ENCODE peak calls at places on chromosomes 7 and 10, in six cellular contexts. One of them, this sample, is unnamed.

GRCh38 chr10:100741386-100742066 is 3.9 kb upstream of the PAX2 start:
- DNase-seq in transverse colon: no peak
- DNase-seq in astrocyte of the spinal cord: no peak
- DNase-seq in GM12891: no peak
- DNase-seq in HFFc6: no peak
- DNase-seq in germinal center: no peak
- DNase-seq in this sample: no peak

GRCh38 chr10:115772606-115773005 is 500.4 kb downstream of the GFRA1 start:
- DNase-seq in astrocyte of the spinal cord: peak; percentile 81
- DNase-seq in germinal center: no peak
- DNase-seq in GM12891: no peak
- DNase-seq in transverse colon: no peak
- DNase-seq in HFFc6: peak; percentile 85
- DNase-seq in this sample: no peak

GRCh38 chr10:49367600-49367999 is 28.3 kb downstream of the DRGX start:
- DNase-seq in GM12891: no peak
- DNase-seq in astrocyte of the spinal cord: no peak
- DNase-seq in HFFc6: no peak
- DNase-seq in transverse colon: no peak
- DNase-seq in germinal center: no peak
- DNase-seq in this sample: no peak

GRCh38 chr10:70780772-70781171 is 4.4 kb downstream of the TBATA start:
- DNase-seq in GM12891: no peak
- DNase-seq in transverse colon: no peak
- DNase-seq in germinal center: no peak
- DNase-seq in HFFc6: no peak
- DNase-seq in astrocyte of the spinal cord: no peak
- DNase-seq in this sample: no peak

GRCh38 chr7:107994366-107994765 is 8.6 kb downstream of the LAMB1 start:
- DNase-seq in germinal center: no peak
- DNase-seq in HFFc6: no peak
- DNase-seq in GM12891: no peak
- DNase-seq in transverse colon: no peak
- DNase-seq in astrocyte of the spinal cord: peak; percentile 32
- DNase-seq in this sample: no peak

GRCh38 chr7:81753392-81753791 is 16.5 kb downstream of the HGF start:
- DNase-seq in transverse colon: no peak
- DNase-seq in germinal center: no peak
- DNase-seq in astrocyte of the spinal cord: no peak
- DNase-seq in HFFc6: no peak
- DNase-seq in GM12891: no peak
- DNase-seq in this sample: no peak

GRCh38 chr7:6011541-6011940 is 2.5 kb downstream of the AIMP2 start:
- DNase-seq in astrocyte of the spinal cord: no peak
- DNase-seq in HFFc6: no peak
- DNase-seq in germinal center: no peak
- DNase-seq in transverse colon: no peak
- DNase-seq in GM12891: no peak
- DNase-seq in this sample: no peak

GRCh38 chr7:77157446-77157845 is 35.0 kb downstream of the CCDC146 start:
- DNase-seq in HFFc6: no peak
- DNase-seq in astrocyte of the spinal cord: peak; percentile 43
- DNase-seq in transverse colon: no peak
- DNase-seq in germinal center: no peak
- DNase-seq in GM12891: no peak
- DNase-seq in this sample: no peak

GRCh38 chr7:81506609-81507008 is 263.2 kb downstream of the HGF start:
- DNase-seq in germinal center: no peak
- DNase-seq in GM12891: no peak
- DNase-seq in HFFc6: no peak
- DNase-seq in astrocyte of the spinal cord: no peak
- DNase-seq in transverse colon: no peak
- DNase-seq in this sample: no peak

GRCh38 chr10:4022473-4022872 is 237.5 kb upstream of the KLF6 start:
- DNase-seq in germinal center: no peak
- DNase-seq in transverse colon: no peak
- DNase-seq in astrocyte of the spinal cord: no peak
- DNase-seq in HFFc6: no peak
- DNase-seq in GM12891: no peak
- DNase-seq in this sample: no peak

GRCh38 chr7:43294080-43294630 is 181.7 kb downstream of the HECW1 start:
- DNase-seq in germinal center: no peak
- DNase-seq in HFFc6: peak; percentile 70
- DNase-seq in astrocyte of the spinal cord: peak; percentile 85
- DNase-seq in transverse colon: no peak
- DNase-seq in GM12891: no peak
- DNase-seq in this sample: no peak

GRCh38 chr7:94511763-94512162 is 2.2 kb downstream of the CASD1 start:
- DNase-seq in transverse colon: no peak
- DNase-seq in HFFc6: no peak
- DNase-seq in GM12891: no peak
- DNase-seq in germinal center: no peak
- DNase-seq in astrocyte of the spinal cord: no peak
- DNase-seq in this sample: no peak

GRCh38 chr10:108204528-108205313 is 1040.2 kb upstream of the SORCS1 start:
- DNase-seq in transverse colon: peak; percentile 11
- DNase-seq in germinal center: no peak
- DNase-seq in GM12891: no peak
- DNase-seq in HFFc6: peak; percentile 6
- DNase-seq in astrocyte of the spinal cord: peak; percentile 14
- DNase-seq in this sample: no peak

GRCh38 chr10:98407744-98408241 is 7.2 kb downstream of the PYROXD2 start:
- DNase-seq in transverse colon: no peak
- DNase-seq in GM12891: no peak
- DNase-seq in germinal center: no peak
- DNase-seq in astrocyte of the spinal cord: no peak
- DNase-seq in HFFc6: no peak
- DNase-seq in this sample: no peak

GRCh38 chr10:50501899-50502556 is 121.7 kb downstream of the SGMS1 start:
- DNase-seq in GM12891: no peak
- DNase-seq in transverse colon: no peak
- DNase-seq in HFFc6: no peak
- DNase-seq in astrocyte of the spinal cord: no peak
- DNase-seq in germinal center: no peak
- DNase-seq in this sample: no peak

GRCh38 chr7:43454936-43455518 is 127.9 kb upstream of the STK17A start:
- DNase-seq in transverse colon: no peak
- DNase-seq in HFFc6: peak; percentile 49
- DNase-seq in germinal center: peak; percentile 44
- DNase-seq in astrocyte of the spinal cord: peak; percentile 64
- DNase-seq in GM12891: no peak
- DNase-seq in this sample: no peak

GRCh38 chr10:1115262-1115955 is 59.2 kb downstream of the WDR37 start:
- DNase-seq in astrocyte of the spinal cord: no peak
- DNase-seq in HFFc6: no peak
- DNase-seq in germinal center: no peak
- DNase-seq in transverse colon: peak; percentile 57
- DNase-seq in GM12891: no peak
- DNase-seq in this sample: no peak

GRCh38 chr10:93090619-93091018 is 16.9 kb downstream of the CYP26A1 start:
- DNase-seq in germinal center: no peak
- DNase-seq in GM12891: no peak
- DNase-seq in astrocyte of the spinal cord: no peak
- DNase-seq in transverse colon: no peak
- DNase-seq in HFFc6: no peak
- DNase-seq in this sample: no peak

GRCh38 chr10:4023997-4024396 is 239.0 kb upstream of the KLF6 start:
- DNase-seq in GM12891: no peak
- DNase-seq in HFFc6: no peak
- DNase-seq in transverse colon: no peak
- DNase-seq in germinal center: no peak
- DNase-seq in astrocyte of the spinal cord: peak; percentile 49
- DNase-seq in this sample: no peak

GRCh38 chr10:49608925-49609282 is 1.2 kb upstream of the SLC18A3 start:
- DNase-seq in germinal center: no peak
- DNase-seq in HFFc6: no peak
- DNase-seq in transverse colon: no peak
- DNase-seq in astrocyte of the spinal cord: no peak
- DNase-seq in GM12891: no peak
- DNase-seq in this sample: no peak

GRCh38 chr10:69899727-69900595 is 98.3 kb downstream of the COL13A1 start:
- DNase-seq in transverse colon: no peak
- DNase-seq in germinal center: no peak
- DNase-seq in GM12891: no peak
- DNase-seq in HFFc6: no peak
- DNase-seq in astrocyte of the spinal cord: no peak
- DNase-seq in this sample: no peak

GRCh38 chr10:7075110-7075509 is 335.7 kb downstream of the SFMBT2 start:
- DNase-seq in HFFc6: no peak
- DNase-seq in astrocyte of the spinal cord: no peak
- DNase-seq in transverse colon: no peak
- DNase-seq in GM12891: no peak
- DNase-seq in germinal center: no peak
- DNase-seq in this sample: no peak

GRCh38 chr7:41148521-41148951 is 554.4 kb downstream of the INHBA start:
- DNase-seq in germinal center: no peak
- DNase-seq in GM12891: no peak
- DNase-seq in astrocyte of the spinal cord: peak; percentile 70
- DNase-seq in HFFc6: peak; percentile 96
- DNase-seq in transverse colon: no peak
- DNase-seq in this sample: no peak

GRCh38 chr7:42236266-42237161 is 495 bp downstream of the GLI3 start:
- DNase-seq in HFFc6: peak; percentile 46
- DNase-seq in astrocyte of the spinal cord: peak; percentile 73
- DNase-seq in germinal center: peak; percentile 47
- DNase-seq in GM12891: peak; percentile 30
- DNase-seq in transverse colon: peak; percentile 27
- DNase-seq in this sample: no peak

GRCh38 chr10:78310481-78311080 is 276.9 kb downstream of the RPS24 start:
- DNase-seq in astrocyte of the spinal cord: no peak
- DNase-seq in transverse colon: no peak
- DNase-seq in germinal center: no peak
- DNase-seq in GM12891: no peak
- DNase-seq in HFFc6: no peak
- DNase-seq in this sample: no peak

GRCh38 chr10:25682203-25682950 is 251.7 kb upstream of the MYO3A start:
- DNase-seq in HFFc6: no peak
- DNase-seq in transverse colon: no peak
- DNase-seq in astrocyte of the spinal cord: peak; percentile 41
- DNase-seq in GM12891: no peak
- DNase-seq in germinal center: no peak
- DNase-seq in this sample: no peak

GRCh38 chr7:40151504-40151903 is 16.7 kb downstream of the SUGCT start:
- DNase-seq in astrocyte of the spinal cord: no peak
- DNase-seq in transverse colon: no peak
- DNase-seq in GM12891: no peak
- DNase-seq in HFFc6: no peak
- DNase-seq in germinal center: no peak
- DNase-seq in this sample: no peak

GRCh38 chr7:30285067-30285530 is 702 bp downstream of the ZNRF2 start:
- DNase-seq in transverse colon: peak; percentile 33
- DNase-seq in HFFc6: no peak
- DNase-seq in germinal center: peak; percentile 30
- DNase-seq in astrocyte of the spinal cord: no peak
- DNase-seq in GM12891: no peak
- DNase-seq in this sample: no peak